ENCODE peak calls at places on chromosomes 12 and 14, in seven cellular contexts. One of them, this sample, is unnamed.

GRCh38 chr12:122094735-122095561 is 16.4 kb downstream of the MLXIP start:
- DNase-seq in IMR-90: peak
- DNase-seq in stomach: no peak
- DNase-seq in Peyer's patch: no peak
- DNase-seq in ovary: no peak
- DNase-seq in testis: no peak
- DNase-seq in uterus: no peak
- DNase-seq in this sample: peak

GRCh38 chr12:117042171-117042809 is 56.9 kb downstream of the TESC start:
- DNase-seq in testis: peak
- DNase-seq in ovary: no peak
- DNase-seq in IMR-90: peak
- DNase-seq in stomach: peak
- DNase-seq in uterus: no peak
- DNase-seq in Peyer's patch: no peak
- DNase-seq in this sample: no peak

GRCh38 chr12:6345319-6346071 is 3.6 kb upstream of the TNFRSF1A start:
- DNase-seq in ovary: peak
- DNase-seq in Peyer's patch: no peak
- DNase-seq in stomach: peak
- DNase-seq in uterus: peak
- DNase-seq in testis: no peak
- DNase-seq in IMR-90: peak
- DNase-seq in this sample: no peak

GRCh38 chr14:50773632-50774541 is 57.1 kb downstream of the NIN start:
- DNase-seq in testis: peak
- DNase-seq in uterus: no peak
- DNase-seq in IMR-90: peak
- DNase-seq in stomach: peak
- DNase-seq in Peyer's patch: no peak
- DNase-seq in ovary: peak
- DNase-seq in this sample: no peak

GRCh38 chr14:70098257-70098809 is 90.4 kb downstream of the SLC8A3 start:
- DNase-seq in ovary: no peak
- DNase-seq in stomach: no peak
- DNase-seq in Peyer's patch: no peak
- DNase-seq in testis: no peak
- DNase-seq in IMR-90: no peak
- DNase-seq in uterus: no peak
- DNase-seq in this sample: no peak

GRCh38 chr12:122840580-122841513 is 5.6 kb downstream of the HIP1R start:
- DNase-seq in Peyer's patch: no peak
- DNase-seq in testis: no peak
- DNase-seq in ovary: no peak
- DNase-seq in uterus: no peak
- DNase-seq in stomach: no peak
- DNase-seq in IMR-90: no peak
- DNase-seq in this sample: no peak

GRCh38 chr14:99187858-99188257 is 84.1 kb downstream of the BCL11B start:
- DNase-seq in IMR-90: no peak
- DNase-seq in testis: no peak
- DNase-seq in ovary: no peak
- DNase-seq in uterus: no peak
- DNase-seq in Peyer's patch: no peak
- DNase-seq in stomach: no peak
- DNase-seq in this sample: no peak

GRCh38 chr14:90839024-90839888 is 23.0 kb upstream of the TTC7B start:
- DNase-seq in Peyer's patch: no peak
- DNase-seq in uterus: peak
- DNase-seq in IMR-90: peak
- DNase-seq in stomach: no peak
- DNase-seq in ovary: peak
- DNase-seq in testis: peak
- DNase-seq in this sample: peak

GRCh38 chr12:46770501-46771183 is 55.2 kb downstream of the SLC38A4 start:
- DNase-seq in stomach: no peak
- DNase-seq in ovary: no peak
- DNase-seq in Peyer's patch: no peak
- DNase-seq in uterus: no peak
- DNase-seq in IMR-90: peak
- DNase-seq in testis: no peak
- DNase-seq in this sample: no peak

GRCh38 chr14:86462193-86462592 is 932.2 kb downstream of the FLRT2 start:
- DNase-seq in testis: peak
- DNase-seq in uterus: no peak
- DNase-seq in ovary: no peak
- DNase-seq in IMR-90: peak
- DNase-seq in Peyer's patch: no peak
- DNase-seq in stomach: no peak
- DNase-seq in this sample: no peak

GRCh38 chr12:75704208-75704607 is 192.8 kb upstream of the KRR1 start:
- DNase-seq in stomach: no peak
- DNase-seq in Peyer's patch: no peak
- DNase-seq in testis: no peak
- DNase-seq in ovary: no peak
- DNase-seq in IMR-90: no peak
- DNase-seq in uterus: no peak
- DNase-seq in this sample: no peak

GRCh38 chr14:102754370-102755262 is 22.6 kb upstream of the TRAF3 start:
- DNase-seq in IMR-90: no peak
- DNase-seq in Peyer's patch: no peak
- DNase-seq in ovary: no peak
- DNase-seq in uterus: no peak
- DNase-seq in stomach: no peak
- DNase-seq in testis: no peak
- DNase-seq in this sample: no peak

GRCh38 chr12:57632898-57633825 is at the start of gene B4GALNT1:
- DNase-seq in stomach: peak
- DNase-seq in IMR-90: peak
- DNase-seq in uterus: peak
- DNase-seq in ovary: peak
- DNase-seq in Peyer's patch: peak
- DNase-seq in testis: peak
- DNase-seq in this sample: peak

GRCh38 chr14:52018252-52018651 is 28.9 kb downstream of the RTRAF start:
- DNase-seq in ovary: no peak
- DNase-seq in Peyer's patch: no peak
- DNase-seq in uterus: no peak
- DNase-seq in testis: no peak
- DNase-seq in stomach: no peak
- DNase-seq in IMR-90: no peak
- DNase-seq in this sample: no peak

GRCh38 chr14:94109915-94110250 is 653 bp upstream of the IFI27 start:
- DNase-seq in ovary: no peak
- DNase-seq in testis: no peak
- DNase-seq in uterus: no peak
- DNase-seq in stomach: no peak
- DNase-seq in IMR-90: no peak
- DNase-seq in Peyer's patch: no peak
- DNase-seq in this sample: peak

GRCh38 chr12:20000229-20000869 is 368.0 kb upstream of the PDE3A start:
- DNase-seq in Peyer's patch: no peak
- DNase-seq in uterus: no peak
- DNase-seq in ovary: no peak
- DNase-seq in stomach: no peak
- DNase-seq in testis: no peak
- DNase-seq in IMR-90: no peak
- DNase-seq in this sample: no peak

GRCh38 chr14:55256586-55256985 is 14.6 kb upstream of the FBXO34 start:
- DNase-seq in stomach: no peak
- DNase-seq in ovary: no peak
- DNase-seq in Peyer's patch: no peak
- DNase-seq in testis: no peak
- DNase-seq in IMR-90: no peak
- DNase-seq in uterus: no peak
- DNase-seq in this sample: no peak

GRCh38 chr14:91883770-91884169 is 16.4 kb upstream of the TC2N start:
- DNase-seq in stomach: no peak
- DNase-seq in uterus: peak
- DNase-seq in testis: peak
- DNase-seq in Peyer's patch: no peak
- DNase-seq in ovary: peak
- DNase-seq in IMR-90: no peak
- DNase-seq in this sample: peak

GRCh38 chr12:107369679-107370078 is 276.3 kb upstream of the CRY1 start:
- DNase-seq in IMR-90: no peak
- DNase-seq in stomach: no peak
- DNase-seq in uterus: no peak
- DNase-seq in Peyer's patch: no peak
- DNase-seq in testis: no peak
- DNase-seq in ovary: no peak
- DNase-seq in this sample: no peak

GRCh38 chr12:49705479-49706267 is 1.5 kb downstream of the FMNL3 start:
- DNase-seq in IMR-90: peak
- DNase-seq in uterus: no peak
- DNase-seq in ovary: peak
- DNase-seq in stomach: no peak
- DNase-seq in Peyer's patch: peak
- DNase-seq in testis: peak
- DNase-seq in this sample: peak

GRCh38 chr14:81453166-81453766 is 53.1 kb upstream of the STON2 start:
- DNase-seq in Peyer's patch: no peak
- DNase-seq in stomach: peak
- DNase-seq in testis: peak
- DNase-seq in IMR-90: peak
- DNase-seq in uterus: peak
- DNase-seq in ovary: peak
- DNase-seq in this sample: peak

GRCh38 chr12:67068773-67069450 is 200.2 kb upstream of the CAND1 start:
- DNase-seq in IMR-90: peak
- DNase-seq in Peyer's patch: no peak
- DNase-seq in stomach: peak
- DNase-seq in uterus: peak
- DNase-seq in testis: peak
- DNase-seq in ovary: peak
- DNase-seq in this sample: peak

GRCh38 chr14:21168055-21168454 is 12.2 kb upstream of the OR5AU1 start:
- DNase-seq in ovary: no peak
- DNase-seq in stomach: no peak
- DNase-seq in Peyer's patch: no peak
- DNase-seq in testis: no peak
- DNase-seq in IMR-90: peak
- DNase-seq in uterus: no peak
- DNase-seq in this sample: no peak

GRCh38 chr12:106652510-106653015 is 69.8 kb downstream of the RFX4 start:
- DNase-seq in ovary: no peak
- DNase-seq in Peyer's patch: no peak
- DNase-seq in uterus: no peak
- DNase-seq in IMR-90: no peak
- DNase-seq in stomach: no peak
- DNase-seq in testis: no peak
- DNase-seq in this sample: no peak

GRCh38 chr14:70731447-70732239 is 77.7 kb downstream of the MAP3K9 start:
- DNase-seq in Peyer's patch: no peak
- DNase-seq in IMR-90: no peak
- DNase-seq in ovary: no peak
- DNase-seq in uterus: no peak
- DNase-seq in stomach: no peak
- DNase-seq in testis: no peak
- DNase-seq in this sample: no peak

GRCh38 chr12:116922194-116922897 is 11.6 kb downstream of the FBXW8 start:
- DNase-seq in IMR-90: peak
- DNase-seq in ovary: no peak
- DNase-seq in uterus: no peak
- DNase-seq in stomach: no peak
- DNase-seq in testis: no peak
- DNase-seq in Peyer's patch: no peak
- DNase-seq in this sample: no peak

GRCh38 chr14:49999216-49999761 is 106.4 kb downstream of the ARF6 start:
- DNase-seq in Peyer's patch: peak
- DNase-seq in IMR-90: peak
- DNase-seq in testis: peak
- DNase-seq in uterus: peak
- DNase-seq in ovary: peak
- DNase-seq in stomach: peak
- DNase-seq in this sample: peak

GRCh38 chr12:10212623-10213131 is at the start of gene GABARAPL1:
- DNase-seq in IMR-90: peak
- DNase-seq in uterus: peak
- DNase-seq in stomach: peak
- DNase-seq in Peyer's patch: peak
- DNase-seq in ovary: peak
- DNase-seq in testis: peak
- DNase-seq in this sample: peak
- TF ChIP-seq POLR2A in IMR-90: peak
- TF ChIP-seq POLR2A in uterus: peak
- TF ChIP-seq POLR2A in stomach: no peak
- TF ChIP-seq POLR2A in Peyer's patch: no peak
- TF ChIP-seq POLR2A in ovary: peak
- TF ChIP-seq POLR2A in testis: peak
- TF ChIP-seq POLR2A in this sample: no peak

DNA sequence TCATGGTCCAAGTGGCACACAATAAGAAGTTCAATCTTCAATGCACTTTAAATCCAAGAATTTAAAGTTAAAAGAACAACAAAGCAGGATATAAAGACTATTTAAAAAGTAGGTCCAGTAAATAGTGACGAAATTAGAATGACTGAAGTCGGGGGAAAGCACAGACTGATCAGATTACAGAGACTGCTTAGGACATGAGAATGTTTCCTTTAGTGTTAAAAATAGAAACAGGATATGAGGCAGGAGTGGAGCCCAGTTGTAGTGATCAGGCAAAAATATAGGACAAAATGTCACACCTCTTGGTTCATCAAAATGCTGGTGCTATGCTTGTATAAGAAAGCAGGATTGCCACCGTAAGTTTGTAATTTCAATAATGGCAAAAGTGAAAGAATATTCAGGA is 52.2 kb upstream of the CD163 start:
- DNase-seq in IMR-90: peak
- DNase-seq in stomach: no peak
- DNase-seq in testis: peak
- DNase-seq in Peyer's patch: no peak
- DNase-seq in uterus: no peak
- DNase-seq in ovary: no peak
- DNase-seq in this sample: no peak
- H3K27ac ChIP-seq in IMR-90: no peak
- H3K27ac ChIP-seq in stomach: peak
- H3K27ac ChIP-seq in testis: peak
- H3K27ac ChIP-seq in Peyer's patch: no peak
- H3K27ac ChIP-seq in uterus: no peak
- H3K27ac ChIP-seq in ovary: no peak
- H3K27ac ChIP-seq in this sample: no peak

GRCh38 chr12:22574921-22575320 is 30.6 kb upstream of the C2CD5 start:
- DNase-seq in Peyer's patch: no peak
- DNase-seq in testis: no peak
- DNase-seq in stomach: no peak
- DNase-seq in IMR-90: no peak
- DNase-seq in uterus: no peak
- DNase-seq in ovary: no peak
- DNase-seq in this sample: no peak
- TF ChIP-seq POLR2A in Peyer's patch: no peak
- TF ChIP-seq POLR2A in testis: no peak
- TF ChIP-seq POLR2A in stomach: no peak
- TF ChIP-seq POLR2A in IMR-90: no peak
- TF ChIP-seq POLR2A in uterus: no peak
- TF ChIP-seq POLR2A in ovary: no peak
- TF ChIP-seq POLR2A in this sample: no peak

DNA sequence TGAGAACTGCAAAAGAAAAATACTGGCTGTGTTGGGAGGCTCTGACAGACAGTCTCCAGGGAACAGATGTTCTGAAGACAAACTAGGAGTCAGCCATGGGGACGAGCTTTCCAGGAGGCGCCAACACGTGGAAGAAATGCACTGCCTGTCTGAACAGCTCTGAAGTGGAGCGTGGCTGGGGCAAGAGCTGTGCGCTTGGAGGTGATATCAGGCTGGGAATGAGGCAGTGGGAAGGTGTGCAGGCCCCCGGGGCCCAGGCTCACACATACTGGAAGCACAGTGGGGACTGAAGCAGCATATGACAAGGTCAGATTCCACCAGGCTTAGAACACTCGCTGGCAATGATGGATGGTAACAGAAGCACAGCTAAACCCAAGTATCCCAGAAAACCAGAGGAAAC is 17.5 kb downstream of the APPL2 start:
- DNase-seq in testis: no peak
- DNase-seq in IMR-90: no peak
- DNase-seq in stomach: no peak
- DNase-seq in Peyer's patch: no peak
- DNase-seq in uterus: no peak
- DNase-seq in ovary: no peak
- DNase-seq in this sample: no peak
- H3K27ac ChIP-seq in testis: no peak
- H3K27ac ChIP-seq in IMR-90: no peak
- H3K27ac ChIP-seq in stomach: peak
- H3K27ac ChIP-seq in Peyer's patch: peak
- H3K27ac ChIP-seq in uterus: peak
- H3K27ac ChIP-seq in ovary: no peak
- H3K27ac ChIP-seq in this sample: no peak

This sample was measured in sigmoid colon.